ENCODE peak calls at places on chromosome 18, in five cellular contexts. G is NT2/D1, E is HepG2, V is K562, K is H1. U is an unnamed sample.

GRCh38 chr18:12009581-12010140 is 28.4 kb downstream of the IMPA2 start:
- DNase-seq in V (no peak), K (no peak), E (no peak), G (no peak), U (no peak)

GRCh38 chr18:8264861-8265411 is 344.3 kb upstream of the RAB12 start:
- DNase-seq in E (peak), G (no peak), K (no peak), V (no peak), U (no peak)

GRCh38 chr18:76935722-76936337 is 113.5 kb downstream of the ZNF236 start:
- DNase-seq in E (no peak), K (no peak), V (no peak), G (no peak), U (no peak)

GRCh38 chr18:54147439-54147838 is 77.0 kb downstream of the MBD2 start:
- DNase-seq in E (no peak), V (no peak), G (no peak), K (no peak), U (no peak)

GRCh38 chr18:39454866-39455265 is 1889.3 kb upstream of the CELF4 start:
- DNase-seq in G (no peak), K (no peak), V (no peak), E (no peak), U (no peak)

GRCh38 chr18:11167778-11168177 is 18.4 kb upstream of the PIEZO2 start:
- DNase-seq in G (no peak), K (no peak), V (no peak), E (no peak), U (no peak)

GRCh38 chr18:22872894-22873537 is 60.1 kb upstream of the RBBP8 start:
- DNase-seq in G (no peak), E (peak), V (no peak), K (no peak), U (no peak)

GRCh38 chr18:55477537-55478300 is 110.3 kb downstream of the TCF4 start:
- DNase-seq in G (no peak), V (peak), K (no peak), E (no peak), U (no peak)

GRCh38 chr18:77305676-77306075 is 56.0 kb downstream of the GALR1 start:
- DNase-seq in E (no peak), G (no peak), K (no peak), V (no peak), U (no peak)

GRCh38 chr18:13463526-13463925 is 245.0 kb downstream of the LDLRAD4 start:
- DNase-seq in G (no peak), V (no peak), E (no peak), K (no peak), U (no peak)
- TF ChIP-seq ZNF274 in G (no peak), V (no peak), E (no peak), K (no peak), U (no peak)

GRCh38 chr18:57648414-57648813 is 26.8 kb upstream of the NARS1 start:
- DNase-seq in V (no peak), K (no peak), G (no peak), E (no peak), U (no peak)

GRCh38 chr18:57649536-57650495 is 28.2 kb upstream of the NARS1 start:
- DNase-seq in G (no peak), K (no peak), V (no peak), E (no peak), U (no peak)

GRCh38 chr18:57640236-57640635 is 18.6 kb upstream of the NARS1 start:
- DNase-seq in G (no peak), K (no peak), V (no peak), E (no peak), U (no peak)

GRCh38 chr18:57640749-57641148 is 19.1 kb upstream of the NARS1 start:
- DNase-seq in V (no peak), G (no peak), E (no peak), K (no peak), U (no peak)

DNA sequence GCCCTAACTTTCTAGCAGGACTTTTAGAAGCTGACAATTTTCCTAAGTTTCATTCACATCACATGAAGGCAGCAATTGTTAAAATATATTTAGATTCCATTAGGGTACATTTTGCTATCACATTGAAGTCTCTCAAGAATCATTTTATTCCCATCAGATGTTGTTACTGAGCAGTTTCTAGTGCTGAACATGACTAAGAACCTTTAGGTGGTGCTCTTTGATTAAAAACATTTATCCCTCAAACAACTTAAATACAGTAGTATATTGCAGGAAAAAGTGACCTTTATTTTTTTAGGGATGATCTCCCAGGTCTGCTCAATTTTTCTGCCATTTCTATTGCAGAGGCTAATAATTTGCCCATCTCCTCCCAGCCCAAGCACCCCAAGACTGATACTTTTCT is 22.9 kb upstream of the NARS1 start:
- DNase-seq in G (no peak), E (no peak), V (no peak), K (no peak), U (no peak)
- TF ChIP-seq ZNF274 in G (no peak), E (no peak), V (no peak), K (no peak), U (no peak)

GRCh38 chr18:79384151-79384807 is 11.5 kb upstream of the NFATC1 start:
- DNase-seq in E (no peak), K (no peak), G (no peak), V (no peak), U (no peak)

GRCh38 chr18:79384834-79385233 is 10.9 kb upstream of the NFATC1 start:
- DNase-seq in V (no peak), E (no peak), G (no peak), K (no peak), U (no peak)

GRCh38 chr18:79382681-79383387 is 12.9 kb upstream of the NFATC1 start:
- DNase-seq in E (no peak), K (no peak), V (no peak), G (no peak), U (no peak)

GRCh38 chr18:79381811-79382311 is 13.9 kb upstream of the NFATC1 start:
- DNase-seq in G (no peak), E (no peak), K (no peak), V (no peak), U (no peak)

GRCh38 chr18:79383388-79384056 is 12.2 kb upstream of the NFATC1 start:
- DNase-seq in K (no peak), E (no peak), G (no peak), V (no peak), U (no peak)
- TF ChIP-seq ZNF274 in K (no peak), E (no peak), G (no peak), V (no peak), U (no peak)

DNA sequence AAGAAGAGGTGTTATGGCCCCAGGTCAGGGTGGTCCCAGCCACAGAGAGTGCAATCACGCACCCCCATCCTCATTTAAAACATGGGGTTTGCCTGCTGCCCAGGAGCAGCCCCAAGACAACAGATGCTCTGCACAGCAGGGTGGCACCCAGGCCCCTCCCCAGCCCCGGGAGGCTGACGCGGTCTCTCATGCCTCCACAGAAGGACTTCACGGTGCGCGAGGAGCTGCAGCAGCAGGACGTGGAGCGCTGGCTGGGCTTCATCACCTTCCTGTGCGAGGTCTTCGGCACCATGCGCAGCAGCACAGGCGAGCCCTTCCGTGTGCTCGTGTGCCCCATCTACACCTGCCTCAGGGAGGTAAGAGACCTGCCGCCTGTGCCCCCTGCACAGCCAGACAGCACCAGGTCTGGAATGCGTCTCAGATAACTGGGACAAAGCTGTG is 133.7 kb downstream of the SMAD7 start:
- DNase-seq in V (no peak), G (no peak), E (no peak), K (peak), U (no peak)
- TF ChIP-seq ZNF274 in V (no peak), G (no peak), E (no peak), K (no peak), U (no peak)

DNA sequence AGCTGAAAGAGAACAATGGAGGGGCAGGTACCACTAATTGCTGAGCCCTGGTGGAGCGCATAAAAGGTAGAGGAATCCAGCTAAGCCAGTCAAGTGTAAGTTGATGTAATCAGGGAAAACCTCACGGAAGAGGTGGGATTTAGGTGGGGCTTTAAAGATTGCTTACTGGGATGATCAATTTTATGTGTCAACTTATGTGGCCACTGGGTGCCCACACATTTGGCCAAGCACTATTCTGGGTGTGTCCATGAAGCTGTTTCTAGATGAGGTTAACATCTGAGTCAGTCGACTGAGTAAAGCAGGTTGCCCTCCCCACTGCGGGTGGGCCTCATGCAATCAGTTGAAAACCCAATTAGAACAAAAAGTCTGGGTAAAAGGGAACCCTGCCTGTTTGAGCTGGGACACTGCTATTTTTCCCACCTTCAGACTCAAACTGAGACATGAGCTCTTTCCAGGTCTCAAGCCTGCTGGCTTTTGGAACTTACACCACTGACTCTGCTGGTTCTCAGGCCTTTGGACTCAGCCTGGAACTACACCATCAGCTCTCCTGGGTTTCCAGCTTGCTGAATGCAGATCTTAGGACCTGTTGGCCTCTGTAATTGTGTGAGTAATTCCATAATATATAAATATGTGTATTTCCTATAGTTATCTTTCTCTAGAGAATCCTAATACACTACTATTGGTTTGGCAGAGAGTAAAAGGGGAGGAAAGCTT is 67.3 kb downstream of the MYO5B start:
- DNase-seq in E (no peak), K (no peak), G (no peak), V (no peak), U (peak)
- TF ChIP-seq ZNF274 in E (no peak), K (no peak), G (no peak), V (no peak), U (no peak)

GRCh38 chr18:78873916-78874505 is 105.6 kb upstream of the SALL3 start:
- DNase-seq in K (no peak), G (no peak), E (no peak), V (no peak), U (no peak)

GRCh38 chr18:78878335-78878734 is 101.3 kb upstream of the SALL3 start:
- DNase-seq in E (no peak), G (no peak), K (no peak), V (no peak), U (no peak)

GRCh38 chr18:78875998-78876650 is 103.5 kb upstream of the SALL3 start:
- DNase-seq in E (no peak), V (no peak), K (no peak), G (no peak), U (no peak)

GRCh38 chr18:78876868-78877267 is 102.8 kb upstream of the SALL3 start:
- DNase-seq in E (no peak), G (no peak), K (no peak), V (no peak), U (no peak)

DNA sequence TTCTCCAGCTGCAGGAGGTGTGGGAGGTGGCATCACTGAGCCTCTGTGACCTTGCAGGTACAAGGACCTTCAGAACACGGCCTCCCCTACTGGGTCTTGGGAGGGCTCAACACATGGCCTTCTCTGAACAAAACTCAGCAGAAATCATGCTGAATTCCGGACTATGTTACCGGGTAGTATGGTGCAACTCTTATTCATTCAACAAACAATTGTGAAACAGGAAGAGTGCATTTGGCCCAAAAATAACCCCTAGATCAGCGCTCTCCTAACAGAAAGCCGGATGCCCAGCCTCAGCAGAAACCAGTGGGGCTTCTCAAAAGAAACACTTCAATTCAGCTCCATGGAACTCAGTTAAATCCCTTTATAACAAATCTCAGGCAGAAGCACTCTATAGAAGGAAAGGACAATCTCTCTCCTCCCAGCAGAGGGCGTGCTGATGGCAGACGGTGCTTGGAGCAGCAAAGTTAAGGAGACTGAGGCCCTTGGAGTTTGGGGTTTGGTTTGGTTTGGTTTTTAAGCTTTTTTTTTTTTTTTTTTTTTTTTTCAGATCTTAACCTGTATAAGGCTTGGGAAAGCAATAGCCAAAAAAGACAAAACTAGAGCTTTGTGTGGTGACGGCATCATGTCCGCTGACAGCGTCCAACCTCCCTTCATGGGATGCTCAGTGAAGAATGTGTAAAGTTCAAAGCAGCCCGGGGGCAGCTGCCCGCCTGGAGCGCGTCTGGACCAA is 104.2 kb upstream of the SALL3 start:
- DNase-seq in V (peak), E (peak), K (peak), G (peak), U (peak)
- TF ChIP-seq ZNF274 in V (no peak), E (no peak), K (no peak), G (no peak), U (no peak)

U was measured in HCT116.